ENCODE peak calls at places on chromosome 6, in ten cellular contexts. One of them, this sample, is unnamed.
A peak's percentile ranks its signal among the peaks of the same experiment; 100 is the strongest.

GRCh38 chr6:109121411-109121810 is 26.1 kb downstream of the CEP57L1 start:
- DNase-seq in HCT116: no peak
- DNase-seq in NB4: no peak
- DNase-seq in HepG2: no peak
- DNase-seq in A549: no peak
- DNase-seq in WTC11: no peak
- DNase-seq in endothelial cell of umbilical vein: peak; percentile 46
- DNase-seq in K562: no peak
- DNase-seq in GM12878: no peak
- DNase-seq in H1: no peak
- DNase-seq in this sample: no peak

GRCh38 chr6:170187669-170188566 is 103.0 kb downstream of the DLL1 start:
- DNase-seq in HCT116: no peak
- DNase-seq in NB4: no peak
- DNase-seq in HepG2: no peak
- DNase-seq in A549: no peak
- DNase-seq in WTC11: no peak
- DNase-seq in endothelial cell of umbilical vein: no peak
- DNase-seq in K562: no peak
- DNase-seq in GM12878: no peak
- DNase-seq in H1: no peak
- DNase-seq in this sample: no peak

GRCh38 chr6:36997811-36998722 is 7.4 kb upstream of the FGD2 start:
- DNase-seq in HCT116: no peak
- DNase-seq in NB4: no peak
- DNase-seq in HepG2: no peak
- DNase-seq in A549: no peak
- DNase-seq in WTC11: no peak
- DNase-seq in endothelial cell of umbilical vein: no peak
- DNase-seq in K562: no peak
- DNase-seq in GM12878: no peak
- DNase-seq in H1: no peak
- DNase-seq in this sample: peak; percentile 52

GRCh38 chr6:28266563-28266961 is 381 bp upstream of the ZSCAN26 start:
- DNase-seq in HCT116: no peak
- DNase-seq in NB4: no peak
- DNase-seq in HepG2: no peak
- DNase-seq in A549: no peak
- DNase-seq in WTC11: no peak
- DNase-seq in endothelial cell of umbilical vein: no peak
- DNase-seq in K562: no peak
- DNase-seq in GM12878: no peak
- DNase-seq in H1: no peak
- DNase-seq in this sample: no peak

GRCh38 chr6:166202321-166202733 is 34.7 kb upstream of the TBXT start:
- DNase-seq in HCT116: no peak
- DNase-seq in NB4: no peak
- DNase-seq in HepG2: no peak
- DNase-seq in A549: no peak
- DNase-seq in WTC11: no peak
- DNase-seq in endothelial cell of umbilical vein: no peak
- DNase-seq in K562: no peak
- DNase-seq in GM12878: peak; percentile 51
- DNase-seq in H1: no peak
- DNase-seq in this sample: no peak

GRCh38 chr6:158853072-158853871 is 34.1 kb upstream of the EZR start:
- DNase-seq in HCT116: peak; percentile 97
- DNase-seq in NB4: peak; percentile 90
- DNase-seq in HepG2: peak; percentile 89
- DNase-seq in A549: peak; percentile 83
- DNase-seq in WTC11: peak; percentile 91
- DNase-seq in endothelial cell of umbilical vein: peak; percentile 66
- DNase-seq in K562: peak; percentile 96
- DNase-seq in GM12878: peak; percentile 50
- DNase-seq in H1: peak; percentile 97
- DNase-seq in this sample: no peak

GRCh38 chr6:126446187-126446696 is 106.3 kb downstream of the CENPW start:
- DNase-seq in HCT116: no peak
- DNase-seq in NB4: no peak
- DNase-seq in HepG2: no peak
- DNase-seq in A549: no peak
- DNase-seq in WTC11: no peak
- DNase-seq in endothelial cell of umbilical vein: no peak
- DNase-seq in K562: no peak
- DNase-seq in GM12878: no peak
- DNase-seq in H1: no peak
- DNase-seq in this sample: no peak

GRCh38 chr6:118705799-118706481 is 54.5 kb upstream of the CEP85L start:
- DNase-seq in HCT116: no peak
- DNase-seq in NB4: peak; percentile 79
- DNase-seq in HepG2: no peak
- DNase-seq in A549: no peak
- DNase-seq in WTC11: peak; percentile 37
- DNase-seq in endothelial cell of umbilical vein: peak; percentile 74
- DNase-seq in K562: peak; percentile 46
- DNase-seq in GM12878: peak; percentile 30
- DNase-seq in H1: peak; percentile 9
- DNase-seq in this sample: no peak

GRCh38 chr6:84193140-84193708 is 34.2 kb downstream of the CEP162 start:
- DNase-seq in HCT116: peak; percentile 85
- DNase-seq in NB4: no peak
- DNase-seq in HepG2: no peak
- DNase-seq in A549: peak; percentile 24
- DNase-seq in WTC11: no peak
- DNase-seq in endothelial cell of umbilical vein: peak; percentile 90
- DNase-seq in K562: no peak
- DNase-seq in GM12878: no peak
- DNase-seq in H1: no peak
- DNase-seq in this sample: no peak

GRCh38 chr6:122833229-122833556 is 44.1 kb downstream of the SMPDL3A start:
- DNase-seq in HCT116: no peak
- DNase-seq in NB4: no peak
- DNase-seq in HepG2: no peak
- DNase-seq in A549: no peak
- DNase-seq in WTC11: no peak
- DNase-seq in endothelial cell of umbilical vein: no peak
- DNase-seq in K562: no peak
- DNase-seq in GM12878: no peak
- DNase-seq in H1: no peak
- DNase-seq in this sample: no peak

GRCh38 chr6:236519-236918 is 55.8 kb upstream of the DUSP22 start:
- DNase-seq in HCT116: no peak
- DNase-seq in NB4: no peak
- DNase-seq in HepG2: no peak
- DNase-seq in A549: no peak
- DNase-seq in WTC11: no peak
- DNase-seq in endothelial cell of umbilical vein: no peak
- DNase-seq in K562: no peak
- DNase-seq in GM12878: no peak
- DNase-seq in H1: no peak
- DNase-seq in this sample: no peak

GRCh38 chr6:106347219-106347618 is 13.3 kb upstream of the CRYBG1 start:
- DNase-seq in HCT116: no peak
- DNase-seq in NB4: no peak
- DNase-seq in HepG2: no peak
- DNase-seq in A549: no peak
- DNase-seq in WTC11: no peak
- DNase-seq in endothelial cell of umbilical vein: no peak
- DNase-seq in K562: no peak
- DNase-seq in GM12878: no peak
- DNase-seq in H1: no peak
- DNase-seq in this sample: no peak

GRCh38 chr6:86913795-86914194 is 23.5 kb upstream of the HTR1E start:
- DNase-seq in HCT116: no peak
- DNase-seq in NB4: no peak
- DNase-seq in HepG2: no peak
- DNase-seq in A549: no peak
- DNase-seq in WTC11: no peak
- DNase-seq in endothelial cell of umbilical vein: no peak
- DNase-seq in K562: no peak
- DNase-seq in GM12878: no peak
- DNase-seq in H1: no peak
- DNase-seq in this sample: no peak

GRCh38 chr6:39347906-39348585 is 25.5 kb upstream of the KCNK16 start:
- DNase-seq in HCT116: peak; percentile 24
- DNase-seq in NB4: peak; percentile 64
- DNase-seq in HepG2: peak; percentile 46
- DNase-seq in A549: peak; percentile 74
- DNase-seq in WTC11: peak; percentile 87
- DNase-seq in endothelial cell of umbilical vein: peak; percentile 56
- DNase-seq in K562: peak; percentile 83
- DNase-seq in GM12878: no peak
- DNase-seq in H1: no peak
- DNase-seq in this sample: peak; percentile 84

GRCh38 chr6:97978855-97979271 is 695.8 kb upstream of the MMS22L start:
- DNase-seq in HCT116: peak; percentile 32
- DNase-seq in NB4: peak; percentile 25
- DNase-seq in HepG2: peak; percentile 25
- DNase-seq in A549: no peak
- DNase-seq in WTC11: peak; percentile 77
- DNase-seq in endothelial cell of umbilical vein: no peak
- DNase-seq in K562: no peak
- DNase-seq in GM12878: no peak
- DNase-seq in H1: no peak
- DNase-seq in this sample: no peak

GRCh38 chr6:85680388-85680787 is 37.7 kb upstream of the SYNCRIP start:
- DNase-seq in HCT116: no peak
- DNase-seq in NB4: peak; percentile 69
- DNase-seq in HepG2: no peak
- DNase-seq in A549: no peak
- DNase-seq in WTC11: no peak
- DNase-seq in endothelial cell of umbilical vein: no peak
- DNase-seq in K562: no peak
- DNase-seq in GM12878: no peak
- DNase-seq in H1: no peak
- DNase-seq in this sample: no peak

GRCh38 chr6:73382462-73383113 is 12.0 kb upstream of the DDX43 start:
- DNase-seq in HCT116: peak; percentile 15
- DNase-seq in NB4: no peak
- DNase-seq in HepG2: no peak
- DNase-seq in A549: no peak
- DNase-seq in WTC11: no peak
- DNase-seq in endothelial cell of umbilical vein: no peak
- DNase-seq in K562: no peak
- DNase-seq in GM12878: no peak
- DNase-seq in H1: no peak
- DNase-seq in this sample: no peak

GRCh38 chr6:155604991-155605390 is 149.4 kb upstream of the NOX3 start:
- DNase-seq in HCT116: no peak
- DNase-seq in NB4: no peak
- DNase-seq in HepG2: no peak
- DNase-seq in A549: no peak
- DNase-seq in WTC11: no peak
- DNase-seq in endothelial cell of umbilical vein: no peak
- DNase-seq in K562: no peak
- DNase-seq in GM12878: no peak
- DNase-seq in H1: no peak
- DNase-seq in this sample: no peak

GRCh38 chr6:155595264-155595663 is 139.6 kb upstream of the NOX3 start:
- DNase-seq in HCT116: no peak
- DNase-seq in NB4: peak; percentile 32
- DNase-seq in HepG2: no peak
- DNase-seq in A549: no peak
- DNase-seq in WTC11: no peak
- DNase-seq in endothelial cell of umbilical vein: no peak
- DNase-seq in K562: no peak
- DNase-seq in GM12878: no peak
- DNase-seq in H1: no peak
- DNase-seq in this sample: no peak

GRCh38 chr6:155599571-155599970 is 143.9 kb upstream of the NOX3 start:
- DNase-seq in HCT116: no peak
- DNase-seq in NB4: no peak
- DNase-seq in HepG2: no peak
- DNase-seq in A549: no peak
- DNase-seq in WTC11: no peak
- DNase-seq in endothelial cell of umbilical vein: no peak
- DNase-seq in K562: no peak
- DNase-seq in GM12878: no peak
- DNase-seq in H1: no peak
- DNase-seq in this sample: no peak
- TF ChIP-seq MAX in HCT116: no peak
- TF ChIP-seq MAX in NB4: no peak
- TF ChIP-seq MAX in HepG2: no peak
- TF ChIP-seq MAX in A549: no peak
- TF ChIP-seq MAX in WTC11: no peak
- TF ChIP-seq MAX in endothelial cell of umbilical vein: no peak
- TF ChIP-seq MAX in K562: no peak
- TF ChIP-seq MAX in GM12878: no peak
- TF ChIP-seq MAX in H1: no peak
- TF ChIP-seq MAX in this sample: no peak

GRCh38 chr6:111604259-111605099 is 1.2 kb downstream of the TRAF3IP2 start:
- DNase-seq in HCT116: no peak
- DNase-seq in NB4: peak; percentile 73
- DNase-seq in HepG2: no peak
- DNase-seq in A549: no peak
- DNase-seq in WTC11: no peak
- DNase-seq in endothelial cell of umbilical vein: peak; percentile 90
- DNase-seq in K562: no peak
- DNase-seq in GM12878: no peak
- DNase-seq in H1: no peak
- DNase-seq in this sample: no peak
- TF ChIP-seq MAX in HCT116: peak; percentile 34
- TF ChIP-seq MAX in NB4: no peak
- TF ChIP-seq MAX in HepG2: no peak
- TF ChIP-seq MAX in A549: no peak
- TF ChIP-seq MAX in WTC11: peak; percentile 82
- TF ChIP-seq MAX in endothelial cell of umbilical vein: peak; percentile 44
- TF ChIP-seq MAX in K562: no peak
- TF ChIP-seq MAX in GM12878: no peak
- TF ChIP-seq MAX in H1: peak; percentile 89
- TF ChIP-seq MAX in this sample: no peak

GRCh38 chr6:159969921-159970320 is 1.0 kb downstream of the IGF2R start:
- DNase-seq in HCT116: peak; percentile 19
- DNase-seq in NB4: peak; percentile 78
- DNase-seq in HepG2: peak; percentile 92
- DNase-seq in A549: peak; percentile 64
- DNase-seq in WTC11: peak; percentile 36
- DNase-seq in endothelial cell of umbilical vein: peak; percentile 35
- DNase-seq in K562: peak; percentile 82
- DNase-seq in GM12878: no peak
- DNase-seq in H1: no peak
- DNase-seq in this sample: peak; percentile 79
- TF ChIP-seq MAX in HCT116: no peak
- TF ChIP-seq MAX in NB4: no peak
- TF ChIP-seq MAX in HepG2: peak; percentile 44
- TF ChIP-seq MAX in A549: no peak
- TF ChIP-seq MAX in WTC11: no peak
- TF ChIP-seq MAX in endothelial cell of umbilical vein: no peak
- TF ChIP-seq MAX in K562: no peak
- TF ChIP-seq MAX in GM12878: no peak
- TF ChIP-seq MAX in H1: peak; percentile 3
- TF ChIP-seq MAX in this sample: peak; percentile 52

GRCh38 chr6:156773935-156774871 is 3.0 kb upstream of the ARID1B start:
- DNase-seq in HCT116: no peak
- DNase-seq in NB4: peak; percentile 32
- DNase-seq in HepG2: no peak
- DNase-seq in A549: no peak
- DNase-seq in WTC11: no peak
- DNase-seq in endothelial cell of umbilical vein: no peak
- DNase-seq in K562: no peak
- DNase-seq in GM12878: no peak
- DNase-seq in H1: no peak
- DNase-seq in this sample: no peak
- TF ChIP-seq MAX in HCT116: no peak
- TF ChIP-seq MAX in NB4: no peak
- TF ChIP-seq MAX in HepG2: no peak
- TF ChIP-seq MAX in A549: no peak
- TF ChIP-seq MAX in WTC11: no peak
- TF ChIP-seq MAX in endothelial cell of umbilical vein: no peak
- TF ChIP-seq MAX in K562: no peak
- TF ChIP-seq MAX in GM12878: no peak
- TF ChIP-seq MAX in H1: no peak
- TF ChIP-seq MAX in this sample: no peak